ENCODE peak calls at places on chromosomes 1 and 21, in five cellular contexts. Q is body of pancreas, L is gastrocnemius medialis, E is K562, U is adrenal gland. Z is an unnamed sample. For H3K36me3 and H3K4me1, the result is how much of the 10 kb centered on the place peaks cover.

GRCh38 chr1:155934933-155935590 is 849 bp upstream of the KHDC4 start:
- DNase-seq in Q (no peak), L (no peak), U (no peak), E (no peak), Z (no peak)

GRCh38 chr1:46174448-46175231 is at the start of gene TSPAN1:
- DNase-seq in Q (no peak), L (peak), E (no peak), U (peak), Z (no peak)

GRCh38 chr1:172143384-172144025 is 277.0 kb upstream of the C1orf105 start:
- DNase-seq in E (no peak), U (no peak), Q (no peak), L (no peak), Z (no peak)

GRCh38 chr1:181161170-181161870 is 72.8 kb downstream of the IER5 start:
- DNase-seq in Q (no peak), U (no peak), L (no peak), E (no peak), Z (no peak)

GRCh38 chr1:165837838-165838364 is 10.5 kb downstream of the UCK2 start:
- DNase-seq in U (no peak), L (no peak), Q (no peak), E (no peak), Z (no peak)

GRCh38 chr1:231629132-231629531 is 2.5 kb downstream of the DISC1 start:
- DNase-seq in U (peak), E (no peak), L (peak), Q (no peak), Z (no peak)

GRCh38 chr1:30083800-30084464 is 639.5 kb downstream of the MATN1 start:
- DNase-seq in Q (no peak), E (no peak), U (no peak), L (no peak), Z (no peak)

GRCh38 chr1:117622726-117623125 is 16.9 kb downstream of the TENT5C start:
- DNase-seq in E (no peak), Q (no peak), L (peak), U (no peak), Z (no peak)

GRCh38 chr21:43834146-43834905 is 30.7 kb upstream of the AGPAT3 start:
- DNase-seq in L (no peak), U (no peak), E (peak), Q (no peak), Z (no peak)

GRCh38 chr1:226975259-226975908 is 35.3 kb downstream of the COQ8A start:
- DNase-seq in L (peak), E (no peak), Q (peak), U (no peak), Z (no peak)

GRCh38 chr1:113835686-113836290 is 23.5 kb upstream of the RSBN1 start:
- DNase-seq in L (no peak), U (no peak), Q (no peak), E (peak), Z (no peak)

GRCh38 chr1:230415405-230416119 is 10.6 kb downstream of the PGBD5 start:
- DNase-seq in U (no peak), Q (no peak), L (no peak), E (no peak), Z (no peak)
- TF ChIP-seq POLR2A in U (no peak), Q (no peak), L (no peak), E (no peak), Z (no peak)

DNA sequence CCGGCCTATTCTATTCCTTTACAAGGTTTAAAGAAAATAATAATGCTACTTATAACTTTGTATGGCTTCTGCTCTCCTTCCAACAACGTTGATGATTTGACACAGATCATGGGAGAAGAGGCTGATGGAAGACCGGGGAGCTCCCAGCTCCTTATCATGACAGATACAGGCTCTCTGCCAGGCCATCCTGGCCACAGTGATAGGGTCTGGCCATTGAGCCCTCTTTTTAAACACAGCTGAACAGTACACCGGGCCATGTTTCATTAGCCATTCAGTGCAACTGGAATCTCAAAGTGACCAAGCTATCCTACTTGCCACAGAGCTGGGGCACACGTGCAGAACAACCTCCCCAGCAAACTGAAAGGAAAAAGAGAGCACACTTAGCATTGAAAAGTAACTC is 34.9 kb downstream of the DNAJC11 start:
- DNase-seq in L (no peak), Q (no peak), E (peak), U (no peak), Z (no peak)
- H3K36me3 ChIP-seq in L (under half), Q (under half), E (half or more), U (under half), Z (under half)

GRCh38 chr21:45111703-45112102 is 37.3 kb downstream of the ADARB1 start:
- DNase-seq in U (no peak), Q (no peak), L (no peak), E (no peak), Z (no peak)

GRCh38 chr21:45110873-45111624 is 36.7 kb downstream of the ADARB1 start:
- DNase-seq in Q (no peak), U (no peak), L (no peak), E (no peak), Z (no peak)

GRCh38 chr21:45113543-45113942 is 39.2 kb downstream of the ADARB1 start:
- DNase-seq in E (no peak), L (no peak), Q (no peak), U (no peak), Z (no peak)

GRCh38 chr21:45114072-45114471 is 39.7 kb downstream of the ADARB1 start:
- DNase-seq in L (no peak), U (no peak), Q (no peak), E (no peak), Z (no peak)

GRCh38 chr21:45112371-45112770 is 38.0 kb downstream of the ADARB1 start:
- DNase-seq in E (no peak), Q (no peak), U (no peak), L (no peak), Z (no peak)
- H3K4me1 ChIP-seq in E (under half), Q (under half), U (under half), L (under half), Z (under half)

GRCh38 chr1:31423418-31423947 is 10.5 kb downstream of the SERINC2 start:
- DNase-seq in U (no peak), L (no peak), E (no peak), Q (no peak), Z (no peak)

GRCh38 chr1:31421404-31422040 is 8.5 kb downstream of the SERINC2 start:
- DNase-seq in Q (no peak), E (no peak), U (no peak), L (peak), Z (no peak)

GRCh38 chr1:31424568-31424967 is 11.6 kb downstream of the SERINC2 start:
- DNase-seq in L (no peak), E (no peak), Q (no peak), U (no peak), Z (no peak)

GRCh38 chr1:31420716-31421115 is 7.7 kb downstream of the SERINC2 start:
- DNase-seq in U (no peak), L (no peak), Q (no peak), E (no peak), Z (no peak)

DNA sequence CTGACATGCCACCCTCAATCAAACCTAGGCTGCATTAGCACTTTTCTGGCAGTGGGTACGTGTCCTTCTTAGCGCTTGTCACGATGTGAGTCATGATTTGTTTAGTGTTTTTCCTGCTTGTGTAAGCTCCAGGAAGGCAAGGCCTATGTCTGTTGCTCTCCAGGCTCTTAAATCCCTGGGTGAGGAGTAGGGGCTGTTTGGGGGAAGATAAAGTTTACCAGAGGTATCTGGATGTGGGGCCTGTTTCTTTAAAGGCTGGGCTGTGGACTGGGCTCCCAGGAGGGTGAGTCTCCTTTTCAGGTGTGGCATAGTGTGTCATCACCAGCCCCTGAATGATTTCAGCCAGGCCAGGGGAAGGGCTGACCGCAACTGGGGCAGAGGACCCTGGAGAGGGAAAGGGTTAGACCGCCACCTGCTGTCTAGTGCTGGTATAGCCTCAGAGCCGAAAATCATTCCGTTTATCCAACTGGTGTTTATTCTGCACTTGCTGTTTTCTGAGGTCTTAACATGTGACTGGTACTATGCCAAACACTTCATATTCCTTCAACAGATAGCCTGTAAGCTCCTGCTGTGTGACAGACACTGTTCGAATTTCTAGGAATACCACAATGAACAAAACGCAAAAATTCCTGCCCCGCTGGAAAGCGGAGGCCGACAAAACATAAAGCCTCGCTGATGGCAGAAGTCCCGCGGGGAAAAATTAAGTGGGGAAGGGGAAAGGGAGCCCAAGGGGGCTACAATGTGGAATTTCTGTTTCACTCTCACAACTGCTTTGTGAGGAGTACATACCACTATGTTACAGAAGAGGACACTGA is 9.7 kb downstream of the SERINC2 start:
- DNase-seq in E (peak), Q (peak), L (peak), U (peak), Z (peak)
- TF ChIP-seq POLR2A in E (no peak), Q (no peak), L (peak), U (no peak), Z (no peak)

DNA sequence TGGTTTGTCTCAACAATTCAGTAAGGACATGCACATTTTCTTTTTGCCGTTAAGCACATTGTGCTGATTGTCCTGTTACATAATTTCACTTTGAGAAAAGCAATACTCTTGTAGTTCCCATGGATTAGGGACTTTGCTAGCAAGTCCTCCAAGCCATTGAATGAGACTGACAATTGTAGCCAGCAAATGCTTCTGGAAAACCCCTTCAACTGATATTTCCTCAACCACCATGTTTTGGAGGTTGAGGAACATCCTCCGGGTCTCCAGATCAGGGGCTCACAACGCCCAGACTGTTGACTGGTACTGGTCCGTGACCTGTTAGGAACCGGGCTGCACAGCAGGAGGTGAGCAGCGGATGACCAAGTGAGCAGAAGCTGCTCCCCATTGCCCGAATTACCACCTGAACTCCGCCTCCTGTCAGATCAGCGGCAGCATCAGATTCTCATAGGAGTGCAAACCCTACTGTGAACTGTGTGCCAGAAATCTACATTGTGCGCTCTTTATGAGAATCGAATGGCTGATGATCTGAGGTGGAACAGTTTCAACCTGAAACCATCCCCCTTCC is 24.1 kb downstream of the ACTN2 start:
- DNase-seq in E (no peak), Q (no peak), U (no peak), L (no peak), Z (no peak)
- H3K36me3 ChIP-seq in E (under half), Q (under half), U (under half), L (under half), Z (under half)

GRCh38 chr1:179745131-179745611 is 2.1 kb downstream of the FAM163A start:
- DNase-seq in U (no peak), L (no peak), E (no peak), Q (no peak), Z (no peak)

GRCh38 chr1:179747611-179748010 is 4.5 kb downstream of the FAM163A start:
- DNase-seq in L (no peak), U (no peak), E (no peak), Q (no peak), Z (no peak)

GRCh38 chr1:179743679-179744400 is 749 bp downstream of the FAM163A start:
- DNase-seq in L (no peak), U (no peak), E (no peak), Q (no peak), Z (no peak)

GRCh38 chr1:179744401-179745130 is 1.5 kb downstream of the FAM163A start:
- DNase-seq in U (no peak), E (no peak), L (no peak), Q (no peak), Z (no peak)

DNA sequence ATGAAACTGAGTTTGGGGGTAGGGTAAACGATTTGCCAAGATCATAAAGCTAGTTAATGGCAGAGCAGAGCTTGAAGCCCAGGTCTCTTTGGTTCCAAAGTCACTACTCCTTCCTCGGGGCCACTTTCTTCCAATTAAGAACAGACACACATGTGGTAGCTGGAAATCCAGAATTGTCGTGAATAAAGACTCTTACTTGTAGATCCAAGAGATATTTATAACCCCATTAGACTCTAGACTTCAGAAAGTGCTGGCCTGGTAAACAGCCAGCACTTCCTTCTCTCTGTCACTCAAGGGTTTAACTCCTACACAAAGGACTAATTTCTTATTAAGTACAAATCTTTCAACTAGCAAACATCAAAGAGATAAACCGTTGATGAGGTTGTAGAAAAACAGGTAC is 2.7 kb downstream of the FAM163A start:
- DNase-seq in E (no peak), U (no peak), L (no peak), Q (no peak), Z (no peak)
- H3K4me1 ChIP-seq in E (under half), U (under half), L (under half), Q (under half), Z (under half)

DNA sequence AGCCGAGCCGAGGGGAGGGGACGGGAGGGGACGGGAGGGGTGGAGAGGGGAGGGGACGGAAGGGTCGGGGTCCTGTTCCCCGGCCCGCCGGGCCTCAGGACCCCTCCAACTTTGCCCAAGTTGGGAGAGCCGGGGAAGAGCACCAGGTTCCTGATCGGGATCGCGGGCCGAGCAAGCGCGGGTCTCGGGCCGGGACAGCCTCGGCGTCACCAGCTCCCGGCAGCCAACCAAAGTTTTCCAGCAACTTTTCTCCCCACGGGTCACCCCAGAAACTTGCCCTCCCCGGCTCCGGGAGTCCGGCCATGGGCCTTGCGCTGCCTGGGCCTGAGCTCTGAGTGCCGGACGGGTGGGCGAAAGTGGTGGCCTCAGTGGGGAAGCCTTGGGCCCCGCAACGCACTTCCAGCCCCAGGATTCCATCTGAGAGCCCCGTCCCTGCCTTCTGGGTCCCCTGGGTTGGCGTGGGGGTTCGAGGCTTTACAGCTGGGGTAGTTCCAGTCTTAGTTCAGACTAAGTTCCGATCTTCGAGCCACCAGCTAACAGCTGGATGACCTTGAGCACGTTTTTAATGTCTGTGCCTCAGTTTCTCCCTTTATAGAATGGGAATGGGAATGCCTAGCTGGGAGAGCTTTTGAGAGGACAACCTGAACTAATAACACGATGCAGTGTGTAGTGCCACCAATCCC is 458 bp downstream of the ZC3H12A start:
- DNase-seq in U (peak), L (peak), E (no peak), Q (peak), Z (no peak)
- TF ChIP-seq POLR2A in U (no peak), L (no peak), E (peak), Q (no peak), Z (no peak)

DNA sequence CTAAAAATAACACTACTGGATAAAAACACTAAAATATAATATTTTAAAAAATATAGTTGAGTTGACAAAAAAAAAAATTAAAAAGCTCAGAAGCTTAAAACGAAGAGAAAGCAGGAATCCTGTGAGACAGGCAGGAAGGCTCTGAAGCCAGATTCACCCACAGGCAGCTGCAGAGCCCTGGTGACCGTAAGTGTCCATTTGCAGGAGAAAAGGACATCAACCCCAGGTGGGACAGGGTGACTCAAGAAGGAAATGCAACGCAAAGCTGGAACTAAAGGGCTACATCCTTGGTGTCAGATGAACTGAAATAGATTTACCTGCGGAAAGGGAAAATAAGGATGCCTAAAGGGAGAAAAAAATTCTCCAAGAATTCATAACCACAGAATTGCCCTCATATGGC is 46.8 kb downstream of the USP24 start:
- DNase-seq in E (no peak), U (no peak), L (no peak), Q (no peak), Z (no peak)
- H3K36me3 ChIP-seq in E (half or more), U (under half), L (under half), Q (under half), Z (under half)